ENCODE peak calls at places on chromosomes 12 and 14, in nine cellular contexts. E is GM23338; J is CD8-positive, alpha-beta T cell; W is HCT116; Q is tibial artery; R is A673; G is uterus; S is stomach; D is A549. X is an unnamed sample.

GRCh38 chr12:51005671-51006070 is 20.5 kb downstream of the SLC11A2 start:
- DNase-seq in S (no peak), G (no peak), W (no peak), Q (no peak), E (peak; percentile 83), R (no peak), D (no peak), J (no peak), X (no peak)

GRCh38 chr12:26987634-26988424 is 26.4 kb downstream of the TM7SF3 start:
- DNase-seq in W (no peak), R (peak; percentile 80), Q (no peak), D (no peak), E (no peak), J (no peak), G (no peak), S (no peak), X (no peak)

GRCh38 chr12:67709367-67709954 is 60.9 kb downstream of the DYRK2 start:
- DNase-seq in E (no peak), R (no peak), G (no peak), D (no peak), S (no peak), J (no peak), Q (no peak), W (no peak), X (no peak)

GRCh38 chr14:100536141-100536540 is 51.1 kb downstream of the BEGAIN start:
- DNase-seq in G (no peak), J (peak; percentile 32), Q (peak; percentile 3), E (no peak), S (no peak), D (no peak), R (no peak), W (no peak), X (no peak)

GRCh38 chr14:79831198-79831890 is 380.0 kb downstream of the DIO2 start:
- DNase-seq in E (no peak), Q (no peak), G (no peak), D (no peak), S (no peak), J (no peak), W (no peak), R (peak; percentile 94), X (no peak)

GRCh38 chr14:60602312-60602711 is 47.0 kb downstream of the SIX1 start:
- DNase-seq in S (no peak), R (no peak), W (no peak), G (no peak), D (no peak), Q (no peak), E (no peak), J (no peak), X (no peak)

GRCh38 chr14:53630336-53630735 is 326.3 kb downstream of the BMP4 start:
- DNase-seq in D (no peak), R (peak; percentile 72), J (no peak), Q (no peak), S (no peak), G (no peak), E (no peak), W (no peak), X (no peak)

GRCh38 chr12:14656846-14657245 is 39.6 kb downstream of the GUCY2C start:
- DNase-seq in E (peak; percentile 66), Q (no peak), D (no peak), S (no peak), G (no peak), R (no peak), J (no peak), W (no peak), X (no peak)

GRCh38 chr12:109130755-109131521 is 14.6 kb downstream of the ACACB start:
- DNase-seq in R (no peak), S (peak; percentile 71), Q (no peak), W (peak; percentile 10), J (no peak), D (no peak), G (no peak), E (peak; percentile 20), X (peak; percentile 75)

GRCh38 chr12:106135075-106135474 is 3.7 kb downstream of the NUAK1 start:
- DNase-seq in S (no peak), J (no peak), R (no peak), Q (no peak), W (no peak), D (no peak), G (no peak), E (no peak), X (no peak)

GRCh38 chr12:71686658-71687025 is 760 bp downstream of the TMEM19 start:
- DNase-seq in J (no peak), R (no peak), S (no peak), W (no peak), G (no peak), E (no peak), Q (no peak), D (no peak), X (no peak)

GRCh38 chr12:51865757-51866270 is 17.3 kb upstream of the FIGNL2 start:
- DNase-seq in W (no peak), J (no peak), E (peak; percentile 80), D (no peak), G (no peak), S (no peak), R (no peak), Q (no peak), X (peak; percentile 30)

GRCh38 chr12:131851741-131852550 is 23.8 kb downstream of the MMP17 start:
- DNase-seq in W (no peak), D (no peak), J (no peak), Q (no peak), G (no peak), R (no peak), E (no peak), S (no peak), X (no peak)

GRCh38 chr12:60070541-60070940 is 474.7 kb downstream of the SLC16A7 start:
- DNase-seq in J (no peak), W (peak; percentile 6), G (no peak), S (no peak), R (no peak), E (no peak), Q (no peak), D (no peak), X (no peak)

GRCh38 chr14:23182372-23183014 is 967 bp downstream of the SLC7A8 start:
- DNase-seq in Q (peak; percentile 55), J (peak; percentile 63), D (no peak), G (peak; percentile 62), E (peak; percentile 94), R (no peak), S (peak; percentile 76), W (peak; percentile 12), X (peak; percentile 56)

GRCh38 chr14:76644875-76645518 is 116.3 kb upstream of the VASH1 start:
- DNase-seq in R (peak; percentile 77), E (peak; percentile 84), J (no peak), D (peak; percentile 58), Q (no peak), S (no peak), W (peak; percentile 27), G (no peak), X (no peak)

GRCh38 chr12:39372929-39373328 is 70.0 kb downstream of the KIF21A start:
- DNase-seq in S (no peak), Q (no peak), W (no peak), J (no peak), E (no peak), D (no peak), R (no peak), G (no peak), X (no peak)

GRCh38 chr14:74573421-74574091 is 38.5 kb downstream of the LTBP2 start:
- DNase-seq in R (no peak), W (no peak), D (no peak), J (no peak), E (peak; percentile 75), G (no peak), S (no peak), Q (no peak), X (no peak)

GRCh38 chr14:77114609-77115008 is 16.6 kb downstream of the CIPC start:
- DNase-seq in Q (no peak), R (no peak), D (no peak), W (no peak), S (no peak), E (no peak), J (no peak), G (no peak), X (no peak)

DNA sequence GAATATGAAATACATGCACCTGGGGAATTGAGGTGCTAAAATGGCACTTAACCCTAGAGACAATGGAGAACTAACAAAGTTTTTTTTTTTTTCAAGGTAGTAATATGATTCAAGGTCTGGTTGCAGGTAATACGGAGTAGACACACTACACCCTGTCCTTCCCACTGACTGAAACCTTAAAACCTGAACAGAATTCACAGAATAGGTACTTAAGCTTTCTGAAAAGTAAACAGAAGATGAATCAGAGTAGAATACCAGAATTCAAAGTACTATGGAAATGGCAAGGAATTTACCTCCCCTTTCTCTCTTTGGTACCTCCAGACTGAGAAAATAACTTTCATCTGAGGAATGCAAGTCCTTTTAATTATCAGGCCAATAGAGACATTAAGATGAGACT is 87.2 kb downstream of the PAPLN start:
- DNase-seq in E (no peak), R (no peak), G (no peak), D (no peak), S (no peak), J (no peak), W (no peak), Q (no peak), X (no peak)
- H3K27ac ChIP-seq in E (no peak overlapping the region), R (no peak overlapping the region), G (no peak overlapping the region), D (no peak overlapping the region), S (no peak overlapping the region), J (no peak overlapping the region), W (no peak overlapping the region), Q (no peak overlapping the region), X (no peak overlapping the region)

GRCh38 chr12:101696477-101697196 is 803 bp upstream of the CHPT1 start:
- DNase-seq in R (no peak), W (no peak), J (peak; percentile 52), E (peak; percentile 8), G (peak; percentile 33), S (peak; percentile 32), Q (peak; percentile 64), D (peak; percentile 6), X (no peak)
- H3K4me1 ChIP-seq in R (no peaks in the 10 kb centered on the region), W (peaks cover 15% of the 10 kb centered on the region), J (peaks cover 18% of the 10 kb centered on the region), E (peaks cover 18% of the 10 kb centered on the region), G (no peaks in the 10 kb centered on the region), S (peaks cover 28% of the 10 kb centered on the region), Q (peaks cover 12% of the 10 kb centered on the region), D (peaks cover 20% of the 10 kb centered on the region), X (peaks cover 8% of the 10 kb centered on the region)

GRCh38 chr12:46354111-46354798 is 18.3 kb downstream of the SLC38A2 start:
- DNase-seq in J (no peak), S (no peak), Q (no peak), E (peak; percentile 46), W (no peak), G (no peak), R (no peak), D (no peak), X (no peak)
- TF ChIP-seq CTCF in J (no peak), S (no peak), Q (no peak), E (peak; percentile 49), W (peak; percentile 46), G (peak; percentile 11), R (peak; percentile 38), D (peak; percentile 25), X (no peak)

GRCh38 chr14:94601961-94602391 is 10.2 kb upstream of the SERPINA3 start:
- DNase-seq in S (peak; percentile 60), Q (peak; percentile 92), J (no peak), E (no peak), R (peak; percentile 37), G (peak; percentile 80), W (peak; percentile 27), D (peak; percentile 49), X (no peak)
- H3K27ac ChIP-seq in S (peak overlapping the region; percentile 77), Q (peak overlapping the region; percentile 70), J (no peak overlapping the region), E (no peak overlapping the region), R (no peak overlapping the region), G (peak overlapping the region; percentile 73), W (peak overlapping the region; percentile 11), D (peak overlapping the region; percentile 97), X (peak overlapping the region; percentile 18)

X was measured in pancreas.